ENCODE peak calls at places on chromosome 13, in four cellular contexts. One of them, this sample, is unnamed.

GRCh38 chr13:93227906-93228801 is 1.5 kb downstream of the GPC6 start:
- DNase-seq in IMR-90: peak
- DNase-seq in OCI-LY7: no peak
- DNase-seq in foreskin fibroblast: peak
- DNase-seq in this sample: no peak

GRCh38 chr13:78701383-78701782 is 42.4 kb upstream of the OBI1 start:
- DNase-seq in OCI-LY7: no peak
- DNase-seq in IMR-90: no peak
- DNase-seq in foreskin fibroblast: no peak
- DNase-seq in this sample: no peak

GRCh38 chr13:39776439-39776838 is 121.0 kb downstream of the COG6 start:
- DNase-seq in OCI-LY7: no peak
- DNase-seq in IMR-90: peak
- DNase-seq in foreskin fibroblast: peak
- DNase-seq in this sample: peak

GRCh38 chr13:91142572-91142971 is 204.9 kb upstream of the MIR17HG start:
- DNase-seq in foreskin fibroblast: no peak
- DNase-seq in OCI-LY7: no peak
- DNase-seq in IMR-90: peak
- DNase-seq in this sample: no peak

GRCh38 chr13:92994056-92994455 is 232.6 kb upstream of the GPC6 start:
- DNase-seq in OCI-LY7: no peak
- DNase-seq in IMR-90: peak
- DNase-seq in foreskin fibroblast: peak
- DNase-seq in this sample: no peak

GRCh38 chr13:49265822-49266221 is 18.1 kb downstream of the CDADC1 start:
- DNase-seq in OCI-LY7: no peak
- DNase-seq in foreskin fibroblast: peak
- DNase-seq in IMR-90: peak
- DNase-seq in this sample: no peak

GRCh38 chr13:81800433-81800832 is 1459.5 kb upstream of the SPRY2 start:
- DNase-seq in foreskin fibroblast: no peak
- DNase-seq in OCI-LY7: no peak
- DNase-seq in IMR-90: no peak
- DNase-seq in this sample: no peak

GRCh38 chr13:35780613-35781012 is 304.1 kb upstream of the MAB21L1 start:
- DNase-seq in OCI-LY7: no peak
- DNase-seq in foreskin fibroblast: no peak
- DNase-seq in IMR-90: no peak
- DNase-seq in this sample: no peak

GRCh38 chr13:28161370-28161769 is 23.0 kb downstream of the PAN3 start:
- DNase-seq in OCI-LY7: no peak
- DNase-seq in foreskin fibroblast: no peak
- DNase-seq in IMR-90: peak
- DNase-seq in this sample: no peak

GRCh38 chr13:93861818-93862217 is 617.7 kb downstream of the DCT start:
- DNase-seq in foreskin fibroblast: peak
- DNase-seq in IMR-90: peak
- DNase-seq in OCI-LY7: no peak
- DNase-seq in this sample: no peak

GRCh38 chr13:38872693-38873092 is 117.9 kb downstream of the STOML3 start:
- DNase-seq in foreskin fibroblast: no peak
- DNase-seq in OCI-LY7: peak
- DNase-seq in IMR-90: peak
- DNase-seq in this sample: peak

GRCh38 chr13:51444922-51445321 is 7.9 kb downstream of the INTS6 start:
- DNase-seq in OCI-LY7: no peak
- DNase-seq in foreskin fibroblast: peak
- DNase-seq in IMR-90: peak
- DNase-seq in this sample: no peak

GRCh38 chr13:42876270-42876714 is 94.9 kb downstream of the FAM216B start:
- DNase-seq in foreskin fibroblast: no peak
- DNase-seq in IMR-90: no peak
- DNase-seq in OCI-LY7: no peak
- DNase-seq in this sample: peak

GRCh38 chr13:45807520-45808099 is 43.9 kb downstream of the SIAH3 start:
- DNase-seq in OCI-LY7: peak
- DNase-seq in IMR-90: peak
- DNase-seq in foreskin fibroblast: peak
- DNase-seq in this sample: peak

GRCh38 chr13:74145249-74145970 is 11.2 kb upstream of the KLF12 start:
- DNase-seq in IMR-90: peak
- DNase-seq in foreskin fibroblast: peak
- DNase-seq in OCI-LY7: no peak
- DNase-seq in this sample: no peak

GRCh38 chr13:55234311-55234710 is 1906.4 kb upstream of the PRR20A start:
- DNase-seq in OCI-LY7: no peak
- DNase-seq in IMR-90: no peak
- DNase-seq in foreskin fibroblast: no peak
- DNase-seq in this sample: no peak

GRCh38 chr13:46751811-46752635 is 44.9 kb downstream of the ESD start:
- DNase-seq in OCI-LY7: peak
- DNase-seq in foreskin fibroblast: no peak
- DNase-seq in IMR-90: peak
- DNase-seq in this sample: peak

GRCh38 chr13:114029866-114030625 is 56.2 kb upstream of the C13orf46 start:
- DNase-seq in OCI-LY7: no peak
- DNase-seq in IMR-90: no peak
- DNase-seq in foreskin fibroblast: no peak
- DNase-seq in this sample: no peak

GRCh38 chr13:24612726-24613125 is 67.5 kb upstream of the ATP12A start:
- DNase-seq in OCI-LY7: no peak
- DNase-seq in foreskin fibroblast: no peak
- DNase-seq in IMR-90: no peak
- DNase-seq in this sample: no peak

GRCh38 chr13:92535222-92536006 is 691.2 kb upstream of the GPC6 start:
- DNase-seq in IMR-90: no peak
- DNase-seq in OCI-LY7: no peak
- DNase-seq in foreskin fibroblast: no peak
- DNase-seq in this sample: no peak

GRCh38 chr13:79936368-79937136 is 404.4 kb downstream of the SPRY2 start:
- DNase-seq in foreskin fibroblast: peak
- DNase-seq in OCI-LY7: no peak
- DNase-seq in IMR-90: peak
- DNase-seq in this sample: no peak

GRCh38 chr13:84439108-84439507 is 556.8 kb upstream of the SLITRK1 start:
- DNase-seq in OCI-LY7: no peak
- DNase-seq in IMR-90: peak
- DNase-seq in foreskin fibroblast: peak
- DNase-seq in this sample: no peak

GRCh38 chr13:75934889-75935288 is 298.8 kb downstream of the LMO7 start:
- DNase-seq in OCI-LY7: no peak
- DNase-seq in IMR-90: peak
- DNase-seq in foreskin fibroblast: peak
- DNase-seq in this sample: no peak

GRCh38 chr13:107370036-107370785 is 802.3 kb upstream of the ARGLU1 start:
- DNase-seq in OCI-LY7: no peak
- DNase-seq in foreskin fibroblast: no peak
- DNase-seq in IMR-90: peak
- DNase-seq in this sample: no peak

GRCh38 chr13:25380741-25381324 is 9.1 kb downstream of the ATP8A2 start:
- DNase-seq in OCI-LY7: no peak
- DNase-seq in foreskin fibroblast: no peak
- DNase-seq in IMR-90: no peak
- DNase-seq in this sample: no peak

GRCh38 chr13:113122571-113123225 is at the start of gene F10:
- DNase-seq in OCI-LY7: no peak
- DNase-seq in IMR-90: peak
- DNase-seq in foreskin fibroblast: peak
- DNase-seq in this sample: no peak

GRCh38 chr13:67048793-67049150 is 181.4 kb downstream of the PCDH9 start:
- DNase-seq in IMR-90: peak
- DNase-seq in OCI-LY7: no peak
- DNase-seq in foreskin fibroblast: peak
- DNase-seq in this sample: no peak

GRCh38 chr13:44421853-44422525 is 48.4 kb downstream of the SERP2 start:
- DNase-seq in foreskin fibroblast: no peak
- DNase-seq in IMR-90: no peak
- DNase-seq in OCI-LY7: no peak
- DNase-seq in this sample: no peak

GRCh38 chr13:64471916-64472315 is 2758.2 kb downstream of the PCDH9 start:
- DNase-seq in foreskin fibroblast: peak
- DNase-seq in IMR-90: peak
- DNase-seq in OCI-LY7: no peak
- DNase-seq in this sample: no peak

GRCh38 chr13:20118268-20119140 is 42.3 kb downstream of the GJA3 start:
- DNase-seq in foreskin fibroblast: no peak
- DNase-seq in IMR-90: no peak
- DNase-seq in OCI-LY7: no peak
- DNase-seq in this sample: peak
- TF ChIP-seq CTCF in foreskin fibroblast: no peak
- TF ChIP-seq CTCF in IMR-90: no peak
- TF ChIP-seq CTCF in OCI-LY7: no peak
- TF ChIP-seq CTCF in this sample: peak

GRCh38 chr13:106145997-106146864 is 389.2 kb downstream of the EFNB2 start:
- DNase-seq in OCI-LY7: no peak
- DNase-seq in foreskin fibroblast: no peak
- DNase-seq in IMR-90: no peak
- DNase-seq in this sample: no peak
- TF ChIP-seq CTCF in OCI-LY7: no peak
- TF ChIP-seq CTCF in foreskin fibroblast: no peak
- TF ChIP-seq CTCF in IMR-90: no peak
- TF ChIP-seq CTCF in this sample: no peak

GRCh38 chr13:21603531-21604448 is at the start of gene MICU2:
- DNase-seq in IMR-90: peak
- DNase-seq in foreskin fibroblast: peak
- DNase-seq in OCI-LY7: peak
- DNase-seq in this sample: peak
- TF ChIP-seq CTCF in IMR-90: no peak
- TF ChIP-seq CTCF in foreskin fibroblast: no peak
- TF ChIP-seq CTCF in OCI-LY7: no peak
- TF ChIP-seq CTCF in this sample: no peak

DNA sequence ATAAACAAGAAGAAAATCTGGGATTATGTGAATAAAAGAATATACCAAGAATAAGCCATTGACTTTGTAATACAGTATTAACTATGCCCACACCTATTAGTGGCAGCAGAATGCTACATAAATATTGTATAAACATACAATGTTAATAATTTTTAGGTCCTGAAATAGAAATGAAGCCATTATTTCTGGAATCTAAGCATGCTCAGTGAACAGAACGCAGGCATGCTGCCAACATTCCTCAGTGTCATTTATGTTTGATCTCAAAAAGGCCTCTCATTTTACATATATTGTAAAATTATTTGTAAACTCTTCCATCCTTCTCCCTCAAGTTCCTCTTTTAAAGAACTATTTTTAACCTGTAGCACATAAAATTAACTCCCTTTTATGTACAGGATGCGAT is 118.9 kb downstream of the VWA8 start:
- DNase-seq in foreskin fibroblast: no peak
- DNase-seq in OCI-LY7: no peak
- DNase-seq in IMR-90: peak
- DNase-seq in this sample: no peak
- TF ChIP-seq CTCF in foreskin fibroblast: no peak
- TF ChIP-seq CTCF in OCI-LY7: no peak
- TF ChIP-seq CTCF in IMR-90: no peak
- TF ChIP-seq CTCF in this sample: no peak

DNA sequence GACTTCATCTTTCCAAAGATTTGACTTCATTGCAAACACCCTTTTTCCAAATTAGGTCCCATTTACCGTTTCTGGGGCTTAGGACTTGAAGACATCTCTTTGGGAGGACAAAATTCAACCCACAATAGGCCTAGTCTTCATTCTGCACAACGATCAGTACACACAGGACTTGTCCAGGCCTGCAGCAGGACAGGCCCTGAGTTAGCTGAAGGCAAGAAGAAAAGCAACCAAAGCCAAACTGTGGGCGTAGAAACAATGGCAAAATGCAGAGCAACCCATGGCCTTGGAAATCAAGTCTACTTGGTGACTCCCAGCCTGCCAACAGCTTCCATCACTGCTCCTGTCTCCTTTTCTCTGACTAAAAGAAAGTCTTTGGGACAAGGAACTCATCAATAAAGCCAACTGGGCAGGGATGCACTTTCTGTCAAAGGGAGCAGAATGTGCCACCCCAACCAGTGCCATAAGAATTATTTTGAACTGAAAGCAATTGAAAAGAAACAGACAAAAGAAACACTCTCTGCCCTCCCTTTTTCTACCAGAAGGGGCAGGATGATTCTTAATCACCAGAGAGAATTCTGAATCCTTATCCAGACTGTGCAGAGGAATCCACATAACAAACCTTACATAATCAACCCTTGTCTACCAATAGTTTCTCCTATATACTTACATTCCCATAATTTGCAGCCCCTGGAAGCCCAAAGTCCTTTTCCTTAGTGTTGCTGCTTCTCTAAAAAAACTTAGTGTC is 520.9 kb upstream of the NBEA start:
- DNase-seq in IMR-90: no peak
- DNase-seq in OCI-LY7: peak
- DNase-seq in foreskin fibroblast: no peak
- DNase-seq in this sample: no peak
- TF ChIP-seq CTCF in IMR-90: no peak
- TF ChIP-seq CTCF in OCI-LY7: peak
- TF ChIP-seq CTCF in foreskin fibroblast: no peak
- TF ChIP-seq CTCF in this sample: no peak

GRCh38 chr13:72204291-72204690 is 337.3 kb upstream of the DACH1 start:
- DNase-seq in OCI-LY7: no peak
- DNase-seq in IMR-90: no peak
- DNase-seq in foreskin fibroblast: no peak
- DNase-seq in this sample: no peak
- TF ChIP-seq CTCF in OCI-LY7: no peak
- TF ChIP-seq CTCF in IMR-90: no peak
- TF ChIP-seq CTCF in foreskin fibroblast: no peak
- TF ChIP-seq CTCF in this sample: no peak

GRCh38 chr13:30253830-30254229 is 53.5 kb downstream of the KATNAL1 start:
- DNase-seq in foreskin fibroblast: no peak
- DNase-seq in IMR-90: no peak
- DNase-seq in OCI-LY7: no peak
- DNase-seq in this sample: no peak

GRCh38 chr13:30256713-30257432 is 50.5 kb downstream of the KATNAL1 start:
- DNase-seq in OCI-LY7: peak
- DNase-seq in IMR-90: no peak
- DNase-seq in foreskin fibroblast: no peak
- DNase-seq in this sample: no peak

GRCh38 chr13:30257433-30258099 is 49.8 kb downstream of the KATNAL1 start:
- DNase-seq in OCI-LY7: peak
- DNase-seq in foreskin fibroblast: no peak
- DNase-seq in IMR-90: peak
- DNase-seq in this sample: peak

DNA sequence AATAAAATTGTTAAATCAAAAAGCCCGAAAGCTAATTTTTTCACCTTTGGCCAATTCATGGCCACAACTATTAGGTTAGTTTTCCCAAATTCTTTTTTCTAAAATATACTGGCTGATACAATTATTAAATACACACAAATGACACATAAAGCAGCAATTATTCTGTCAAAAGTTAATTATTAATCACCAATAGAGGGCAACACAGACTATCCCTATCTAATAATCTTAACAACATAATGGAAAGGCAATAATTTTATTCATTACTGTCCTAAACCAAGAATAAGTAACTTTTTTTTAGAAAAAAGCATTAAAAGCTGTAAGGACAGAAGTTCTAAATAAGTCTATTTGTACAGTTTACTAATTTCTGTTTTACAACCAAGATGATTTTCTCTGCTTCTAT is 51.7 kb downstream of the KATNAL1 start:
- DNase-seq in IMR-90: no peak
- DNase-seq in foreskin fibroblast: no peak
- DNase-seq in OCI-LY7: no peak
- DNase-seq in this sample: no peak
- TF ChIP-seq CTCF in IMR-90: peak
- TF ChIP-seq CTCF in foreskin fibroblast: no peak
- TF ChIP-seq CTCF in OCI-LY7: peak
- TF ChIP-seq CTCF in this sample: no peak

This sample was measured in GM20000.